ENCODE peak calls at places on chromosomes 4 and X, in four cellular contexts. U is colonic mucosa, B is GM23338, I is cardiac fibroblast. D is an unnamed sample.

GRCh38 chrX:2389324-2389723 is 111.5 kb downstream of the DHRSX start:
- DNase-seq in U (no peak), B (no peak), I (no peak), D (no peak)

GRCh38 chr4:36533944-36534343 is 252.5 kb downstream of the DTHD1 start:
- DNase-seq in U (no peak), B (no peak), I (no peak), D (no peak)

GRCh38 chr4:128244379-128244778 is 43.2 kb downstream of the PGRMC2 start:
- DNase-seq in U (no peak), B (no peak), I (peak), D (peak)

GRCh38 chrX:105051364-105051763 is 169.1 kb downstream of the TEX13A start:
- DNase-seq in U (no peak), B (no peak), I (no peak), D (no peak)

GRCh38 chr4:182447938-182448280 is 204.7 kb downstream of the TENM3 start:
- DNase-seq in U (no peak), B (no peak), I (no peak), D (peak)

GRCh38 chr4:86831262-86832090 is 17.7 kb downstream of the SLC10A6 start:
- DNase-seq in U (no peak), B (no peak), I (peak), D (peak)

GRCh38 chrX:140817943-140818342 is 108.4 kb downstream of the LINC00632 start:
- DNase-seq in U (no peak), B (peak), I (peak), D (peak)

GRCh38 chr4:56692576-56692975 is 11.5 kb upstream of the HOPX start:
- DNase-seq in U (no peak), B (no peak), I (no peak), D (no peak)

GRCh38 chr4:148442830-148443549 is 776 bp upstream of the NR3C2 start:
- DNase-seq in U (no peak), B (no peak), I (peak), D (peak)

GRCh38 chr4:156053174-156053573 is 99.5 kb upstream of the CTSO start:
- DNase-seq in U (no peak), B (no peak), I (no peak), D (no peak)

GRCh38 chr4:25160714-25161598 is 707 bp upstream of the SEPSECS start:
- DNase-seq in U (no peak), B (no peak), I (no peak), D (no peak)

GRCh38 chrX:43106009-43106408 is 328.0 kb upstream of the PPP1R2C start:
- DNase-seq in U (no peak), B (no peak), I (no peak), D (no peak)

GRCh38 chr4:185811509-185812364 is at the start of gene SORBS2:
- DNase-seq in U (peak), B (peak), I (peak), D (no peak)

GRCh38 chrX:13752141-13752540 is 17.6 kb downstream of the OFD1 start:
- DNase-seq in U (no peak), B (no peak), I (no peak), D (no peak)

GRCh38 chr4:3729885-3730226 is 36.3 kb upstream of the ADRA2C start:
- DNase-seq in U (no peak), B (peak), I (no peak), D (no peak)

GRCh38 chr4:127251423-127251822 is 381.3 kb upstream of the INTU start:
- DNase-seq in U (no peak), B (no peak), I (no peak), D (peak)

GRCh38 chr4:120915311-120915710 is 7.2 kb downstream of the PRDM5 start:
- DNase-seq in U (no peak), B (no peak), I (no peak), D (no peak)

GRCh38 chrX:45889471-45889870 is 655.8 kb downstream of the ZNF674 start:
- DNase-seq in U (no peak), B (no peak), I (peak), D (peak)

GRCh38 chr4:24244663-24245519 is 339.5 kb downstream of the DHX15 start:
- DNase-seq in U (no peak), B (peak), I (peak), D (no peak)

GRCh38 chr4:159764343-159764952 is 661.6 kb downstream of the RAPGEF2 start:
- DNase-seq in U (peak), B (peak), I (peak), D (no peak)

GRCh38 chr4:184374006-184374405 is 100.3 kb downstream of the IRF2 start:
- DNase-seq in U (no peak), B (no peak), I (no peak), D (no peak)

GRCh38 chr4:89492476-89493110 is 185.0 kb upstream of the GPRIN3 start:
- DNase-seq in U (no peak), B (no peak), I (peak), D (peak)

GRCh38 chr4:121034010-121034409 is 38.3 kb downstream of the NDNF start:
- DNase-seq in U (peak), B (no peak), I (peak), D (peak)

GRCh38 chr4:146121757-146122156 is 53.8 kb upstream of the LSM6 start:
- DNase-seq in U (no peak), B (no peak), I (peak), D (no peak)

GRCh38 chr4:140047017-140047640 is 106.9 kb downstream of the MAML3 start:
- DNase-seq in U (no peak), B (peak), I (peak), D (no peak)

GRCh38 chrX:135974279-135974856 is 580 bp upstream of the MMGT1 start:
- DNase-seq in U (peak), B (peak), I (peak), D (peak)

GRCh38 chr4:18185491-18185890 is 163.9 kb upstream of the LCORL start:
- DNase-seq in U (no peak), B (no peak), I (no peak), D (no peak)

GRCh38 chr4:6379787-6380745 is 92.3 kb downstream of the PPP2R2C start:
- DNase-seq in U (no peak), B (peak), I (no peak), D (no peak)

GRCh38 chr4:10456270-10457254 is 664 bp downstream of the ZNF518B start:
- DNase-seq in U (peak), B (peak), I (peak), D (peak)

GRCh38 chr4:73419106-73420038 is 15.3 kb downstream of the ALB start:
- DNase-seq in U (no peak), B (no peak), I (no peak), D (no peak)

GRCh38 chr4:73420615-73421014 is 15.4 kb upstream of the AFP start:
- DNase-seq in U (no peak), B (no peak), I (no peak), D (no peak)

GRCh38 chr4:73421708-73422457 is 14.1 kb upstream of the AFP start:
- DNase-seq in U (no peak), B (no peak), I (no peak), D (no peak)

GRCh38 chr4:73422458-73422752 is 13.6 kb upstream of the AFP start:
- DNase-seq in U (no peak), B (no peak), I (no peak), D (no peak)

GRCh38 chr4:73423184-73423583 is 12.8 kb upstream of the AFP start:
- DNase-seq in U (no peak), B (no peak), I (no peak), D (no peak)
- TF ChIP-seq CTCF in U (no peak), B (no peak), I (no peak), D (no peak)

GRCh38 chrX:9785252-9785943 is 831 bp upstream of the SHROOM2 start:
- DNase-seq in U (no peak), B (peak), I (no peak), D (no peak)
- H3K4me3 ChIP-seq in U (peak), B (peak), I (peak), D (no peak)

DNA sequence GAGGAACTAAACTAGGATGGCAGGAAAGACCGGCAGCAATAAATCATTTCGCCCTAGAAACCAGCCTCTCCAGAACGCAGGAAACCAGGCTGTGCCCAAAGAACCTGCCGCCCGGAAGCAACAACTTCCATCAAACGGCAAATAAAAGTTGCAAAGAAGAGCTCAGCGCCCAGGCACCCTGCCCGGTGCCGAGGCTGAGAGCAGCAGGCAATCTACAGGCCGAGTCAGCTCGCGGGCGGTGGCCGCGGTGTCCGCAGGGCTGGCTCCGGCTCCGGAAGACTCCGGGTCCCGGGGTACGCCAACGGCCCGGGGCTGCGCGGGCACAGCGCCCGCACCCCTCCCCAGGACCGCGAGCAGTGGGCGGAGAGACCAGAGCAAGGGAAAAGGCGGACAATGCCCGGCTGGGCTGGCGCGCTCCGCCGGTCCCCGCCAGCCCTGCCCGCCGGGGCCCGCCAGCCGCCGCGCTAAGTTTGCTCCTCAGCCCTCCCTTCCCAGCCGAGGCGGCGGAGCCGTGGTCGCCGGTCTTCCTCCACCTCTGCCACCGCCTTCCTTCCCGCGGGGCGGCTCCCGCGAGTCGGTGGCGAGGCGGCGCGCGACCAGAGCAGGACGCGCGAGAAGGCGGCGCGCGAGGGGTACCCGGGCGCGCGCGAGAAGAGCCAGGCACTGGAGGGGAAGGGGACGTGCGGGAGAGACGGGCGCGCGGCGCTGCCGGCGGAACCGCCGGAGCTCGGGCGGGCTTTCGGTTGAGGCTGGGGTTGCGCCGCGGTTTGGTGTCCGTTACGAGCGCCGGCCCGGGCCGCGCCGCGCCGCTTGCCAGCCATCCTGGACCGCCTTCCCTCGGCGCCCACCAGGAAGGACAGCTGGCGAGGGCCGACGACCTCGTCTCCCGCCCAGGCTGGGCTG is 733 bp downstream of the FRYL start:
- DNase-seq in U (peak), B (peak), I (peak), D (peak)
- TF ChIP-seq CTCF in U (no peak), B (no peak), I (no peak), D (no peak)

GRCh38 chr4:151921371-151921770 is 160.6 kb upstream of the GATB start:
- DNase-seq in U (no peak), B (no peak), I (peak), D (peak)
- H3K4me3 ChIP-seq in U (no peak), B (no peak), I (no peak), D (no peak)

GRCh38 chrX:16826207-16826606 is 39.9 kb downstream of the TXLNG start:
- DNase-seq in U (no peak), B (no peak), I (peak), D (no peak)
- TF ChIP-seq CTCF in U (peak), B (peak), I (peak), D (peak)

DNA sequence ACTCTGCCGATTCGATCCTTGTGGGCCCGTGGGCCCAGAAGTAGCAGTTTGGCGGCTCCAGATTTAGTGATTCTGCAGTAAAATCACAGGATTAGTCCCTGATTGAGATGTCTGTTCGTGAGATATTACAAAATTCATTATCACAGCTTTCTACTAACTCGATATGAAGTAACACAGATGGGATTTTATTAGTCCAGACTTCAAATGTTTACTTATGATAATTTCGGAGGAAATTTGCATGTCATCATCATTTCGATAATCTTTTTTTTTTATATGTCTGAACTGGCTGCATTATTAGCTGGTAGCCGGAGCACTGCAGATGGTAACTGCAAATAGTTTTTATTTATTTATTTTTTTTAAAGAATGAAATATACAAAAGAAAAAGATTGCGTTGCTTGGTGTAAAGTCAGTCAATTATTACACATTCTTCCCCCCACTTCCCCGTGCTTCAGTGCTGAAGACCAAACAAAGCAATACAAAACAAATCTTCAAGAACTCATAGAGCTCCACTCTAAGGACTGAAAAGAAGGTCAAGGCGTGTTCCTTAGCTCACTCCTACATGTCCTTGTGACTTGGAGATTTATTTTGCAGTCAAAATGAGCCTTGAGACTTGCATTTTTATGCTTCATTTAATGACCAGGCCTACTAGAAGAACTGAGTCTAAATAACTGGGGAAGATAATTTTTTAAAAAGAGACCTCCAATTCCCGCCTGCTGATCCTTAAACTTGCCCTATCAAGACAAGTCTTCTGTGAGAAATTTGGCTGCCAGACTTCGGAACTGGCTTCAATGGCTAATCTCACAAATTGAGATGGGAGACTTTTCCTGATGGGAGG is 11.7 kb upstream of the PITX2 start:
- DNase-seq in U (no peak), B (peak), I (no peak), D (no peak)
- H3K4me3 ChIP-seq in U (no peak), B (peak), I (no peak), D (peak)

DNA sequence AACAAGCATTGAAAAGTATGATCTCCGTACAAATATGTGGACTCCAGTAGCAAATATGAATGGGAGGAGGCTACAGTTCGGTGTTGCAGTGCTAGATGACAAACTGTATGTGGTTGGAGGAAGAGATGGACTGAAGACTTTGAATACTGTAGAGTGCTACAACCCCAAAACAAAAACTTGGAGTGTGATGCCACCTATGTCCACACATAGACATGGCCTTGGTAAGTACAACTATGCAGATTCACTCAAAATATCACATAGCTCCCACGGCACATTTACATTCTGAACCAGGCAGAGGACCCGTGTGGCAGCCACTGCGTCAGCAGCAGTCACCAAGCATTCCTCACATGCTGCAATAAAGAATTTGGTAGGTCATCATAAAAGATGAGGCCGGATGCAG is 41.3 kb downstream of the KLHL5 start:
- DNase-seq in U (no peak), B (no peak), I (peak), D (no peak)
- TF ChIP-seq CTCF in U (no peak), B (no peak), I (no peak), D (no peak)

GRCh38 chr4:136713140-136713539 is 819.2 kb downstream of the PCDH18 start:
- DNase-seq in U (no peak), B (peak), I (peak), D (peak)
- H3K4me3 ChIP-seq in U (no peak), B (no peak), I (peak), D (no peak)